ENCODE peak calls at places on chromosomes 5 and 9, in eight cellular contexts. K, A, M, R, P, O, Y and B are unnamed samples.

GRCh38 chr5:106637275-106637674 is 1033.5 kb downstream of the EFNA5 start:
- DNase-seq in A (no peak), P (no peak), Y (no peak), R (no peak), O (no peak), M (no peak), K (peak; percentile 49), B (no peak)

GRCh38 chr5:132260714-132261615 is 3.5 kb downstream of the PDLIM4 start:
- DNase-seq in P (no peak), O (peak; percentile 54), R (peak; percentile 72), Y (peak; percentile 80), M (no peak), K (no peak), A (peak; percentile 88), B (peak; percentile 54)

GRCh38 chr5:112604741-112605390 is 132.8 kb upstream of the APC start:
- DNase-seq in R (peak; percentile 29), K (no peak), A (no peak), Y (peak; percentile 28), P (no peak), O (peak; percentile 49), M (peak; percentile 15), B (peak; percentile 33)

GRCh38 chr5:61467766-61468482 is 135.9 kb downstream of the ZSWIM6 start:
- DNase-seq in M (no peak), O (no peak), P (no peak), R (no peak), Y (peak; percentile 43), A (peak; percentile 35), K (peak; percentile 9), B (no peak)

GRCh38 chr5:13987843-13988464 is 43.5 kb upstream of the DNAH5 start:
- DNase-seq in P (peak; percentile 56), A (peak; percentile 75), K (peak; percentile 46), M (peak; percentile 47), Y (peak; percentile 95), R (peak; percentile 42), O (peak; percentile 62), B (peak; percentile 66)

GRCh38 chr5:83015676-83016075 is 61.5 kb downstream of the TMEM167A start:
- DNase-seq in P (no peak), K (no peak), M (no peak), Y (no peak), R (no peak), A (no peak), O (no peak), B (no peak)

GRCh38 chr9:88759374-88759773 is 224.4 kb downstream of the NXNL2 start:
- DNase-seq in R (no peak), A (no peak), M (no peak), K (no peak), P (no peak), O (no peak), Y (no peak), B (no peak)

GRCh38 chr5:133203317-133204305 is 151.8 kb downstream of the HSPA4 start:
- DNase-seq in K (no peak), Y (no peak), O (peak; percentile 35), A (no peak), R (no peak), P (no peak), M (no peak), B (peak; percentile 6)

GRCh38 chr9:91131433-91131839 is 230.3 kb downstream of the AUH start:
- DNase-seq in K (peak; percentile 92), Y (peak; percentile 88), O (peak; percentile 37), P (no peak), A (peak; percentile 100), R (peak; percentile 61), M (no peak), B (no peak)

GRCh38 chr9:135639196-135639595 is at the start of gene GLT6D1:
- DNase-seq in O (no peak), Y (no peak), P (no peak), A (no peak), M (no peak), R (no peak), K (no peak), B (no peak)

GRCh38 chr5:153153086-153153485 is 337.4 kb upstream of the GRIA1 start:
- DNase-seq in Y (no peak), K (peak; percentile 87), R (no peak), A (peak; percentile 15), O (no peak), P (no peak), M (peak; percentile 8), B (no peak)

GRCh38 chr5:158718738-158719505 is 380.8 kb downstream of the EBF1 start:
- DNase-seq in R (no peak), P (no peak), M (no peak), A (peak; percentile 72), K (no peak), O (no peak), Y (no peak), B (no peak)

GRCh38 chr9:14313378-14313940 is 482 bp downstream of the NFIB start:
- DNase-seq in Y (peak; percentile 26), M (no peak), P (peak; percentile 23), A (peak; percentile 68), R (no peak), K (peak; percentile 53), O (no peak), B (peak; percentile 43)

GRCh38 chr5:181109489-181110013 is 21.4 kb downstream of the OR2V1 start:
- DNase-seq in M (no peak), K (no peak), A (no peak), P (no peak), R (no peak), Y (no peak), O (no peak), B (no peak)

GRCh38 chr5:36442796-36443195 is 141.1 kb upstream of the RANBP3L start:
- DNase-seq in M (no peak), A (peak; percentile 56), K (peak; percentile 86), O (no peak), Y (peak; percentile 86), P (no peak), R (no peak), B (no peak)

GRCh38 chr9:15735083-15735974 is 182.5 kb downstream of the CCDC171 start:
- DNase-seq in Y (peak; percentile 86), K (peak; percentile 89), P (no peak), R (no peak), O (no peak), A (peak; percentile 97), M (no peak), B (no peak)

GRCh38 chr9:121727295-121728028 is 76.0 kb downstream of the DAB2IP start:
- DNase-seq in K (no peak), P (no peak), O (no peak), R (no peak), Y (no peak), A (no peak), M (no peak), B (no peak)

GRCh38 chr9:124254261-124254682 is 3.5 kb upstream of the NEK6 start:
- DNase-seq in M (peak; percentile 23), K (no peak), A (no peak), Y (no peak), O (peak; percentile 96), R (no peak), P (no peak), B (peak; percentile 75)

DNA sequence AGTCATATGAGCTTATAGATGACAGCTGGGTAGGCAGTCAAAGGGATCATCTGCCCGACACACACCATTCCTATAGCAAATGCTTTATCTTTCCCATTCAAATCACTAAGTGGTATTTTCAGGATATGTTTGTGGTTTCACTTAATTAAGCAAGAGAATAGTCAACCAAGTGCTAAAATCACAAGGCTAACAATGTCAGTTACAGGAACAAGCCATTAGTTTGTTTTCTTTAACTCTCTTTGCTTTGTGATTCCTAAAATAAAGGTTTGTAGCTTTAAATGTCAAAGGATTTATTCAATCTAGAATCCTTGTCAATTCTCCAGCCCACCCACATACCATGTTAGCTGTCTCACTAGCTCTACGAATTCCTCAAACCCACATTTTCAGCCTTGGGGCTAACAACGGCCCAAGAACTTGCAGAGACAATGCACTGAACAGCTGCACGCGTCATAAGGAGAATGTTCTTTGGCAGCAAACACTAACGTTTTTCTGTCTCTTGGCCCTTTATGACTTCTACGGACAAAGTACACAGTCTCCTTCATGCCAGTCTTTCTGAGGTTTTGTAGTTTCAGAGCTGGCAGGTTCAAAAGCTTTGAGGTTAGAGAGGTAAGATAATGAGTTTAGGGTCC is 56.6 kb downstream of the ELAVL2 start:
- DNase-seq in R (no peak), A (no peak), M (no peak), Y (peak; percentile 93), K (peak; percentile 99), P (no peak), O (no peak), B (no peak)
- TF ChIP-seq CTCF in R (no peak), A (no peak), M (no peak), Y (no peak), K (no peak), P (no peak), O (no peak), B (no peak)

GRCh38 chr5:3321923-3322322 is 273.7 kb upstream of the IRX1 start:
- DNase-seq in R (no peak), M (no peak), Y (no peak), O (no peak), K (no peak), P (no peak), A (no peak), B (no peak)

GRCh38 chr5:3323144-3323543 is 272.5 kb upstream of the IRX1 start:
- DNase-seq in R (no peak), K (no peak), O (no peak), A (no peak), Y (no peak), M (no peak), P (no peak), B (no peak)

GRCh38 chr5:3317051-3317795 is 278.4 kb upstream of the IRX1 start:
- DNase-seq in O (no peak), P (no peak), M (no peak), K (no peak), Y (no peak), R (no peak), A (no peak), B (no peak)

GRCh38 chr5:3322642-3323041 is 273.0 kb upstream of the IRX1 start:
- DNase-seq in O (no peak), A (no peak), P (no peak), K (no peak), R (no peak), Y (no peak), M (no peak), B (no peak)

GRCh38 chr5:3320317-3320865 is 275.2 kb upstream of the IRX1 start:
- DNase-seq in O (no peak), P (no peak), A (no peak), R (no peak), Y (no peak), M (no peak), K (peak; percentile 24), B (no peak)
- TF ChIP-seq CTCF in O (no peak), P (no peak), A (no peak), R (no peak), Y (no peak), M (no peak), K (no peak), B (no peak)

DNA sequence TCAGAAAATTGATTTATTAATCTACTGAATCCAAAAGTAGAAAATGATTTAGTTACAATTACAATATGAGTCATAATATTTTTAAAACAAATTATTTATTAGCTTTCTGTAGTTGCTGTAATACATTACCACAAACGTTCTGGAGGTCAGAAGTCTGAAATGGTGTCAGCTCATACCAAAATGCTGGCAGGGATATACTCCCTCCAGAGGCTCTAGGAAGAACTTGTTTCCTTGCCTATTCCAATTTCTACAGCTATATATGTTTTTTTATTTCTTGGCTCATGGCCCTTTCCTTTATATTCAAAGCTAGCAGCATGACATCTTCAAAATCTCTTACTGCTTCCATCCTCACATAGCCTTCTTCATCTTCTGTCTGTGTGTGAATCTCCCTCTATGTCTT is 667.9 kb upstream of the ITGA1 start:
- DNase-seq in Y (no peak), R (no peak), O (no peak), A (no peak), M (no peak), P (no peak), K (no peak), B (no peak)
- TF ChIP-seq CTCF in Y (peak; percentile 34), R (peak; percentile 29), O (no peak), A (no peak), M (no peak), P (peak; percentile 31), K (no peak), B (no peak)

GRCh38 chr9:68678430-68678829 is 26.6 kb upstream of the PIP5K1B start:
- DNase-seq in A (no peak), R (peak; percentile 29), K (no peak), Y (peak; percentile 14), P (peak; percentile 23), O (peak; percentile 60), M (no peak), B (no peak)
- TF ChIP-seq CTCF in A (no peak), R (peak; percentile 41), K (peak; percentile 20), Y (peak; percentile 42), P (peak; percentile 60), O (peak; percentile 55), M (peak; percentile 23), B (no peak)